ENCODE peak calls at places on chromosomes 12 and 14, in eight cellular contexts. One of them, this sample, is unnamed.

GRCh38 chr12:53159195-53159834 is 21.2 kb upstream of the ZNF740 start:
- DNase-seq in HL-60: peak
- DNase-seq in right lobe of liver: peak
- DNase-seq in SK-N-SH: peak
- DNase-seq in stomach: peak
- DNase-seq in uterus: peak
- DNase-seq in Peyer's patch: peak
- DNase-seq in GM12878: peak
- DNase-seq in this sample: peak

GRCh38 chr14:23174266-23174665 is 9.2 kb downstream of the SLC7A8 start:
- DNase-seq in HL-60: peak
- DNase-seq in right lobe of liver: no peak
- DNase-seq in SK-N-SH: no peak
- DNase-seq in stomach: no peak
- DNase-seq in uterus: no peak
- DNase-seq in Peyer's patch: no peak
- DNase-seq in GM12878: no peak
- DNase-seq in this sample: no peak

GRCh38 chr12:99529966-99530365 is 117.6 kb upstream of the GARIN6 start:
- DNase-seq in HL-60: no peak
- DNase-seq in right lobe of liver: no peak
- DNase-seq in SK-N-SH: no peak
- DNase-seq in stomach: no peak
- DNase-seq in uterus: no peak
- DNase-seq in Peyer's patch: no peak
- DNase-seq in GM12878: peak
- DNase-seq in this sample: no peak

GRCh38 chr12:6083606-6084005 is 40.9 kb downstream of the VWF start:
- DNase-seq in HL-60: no peak
- DNase-seq in right lobe of liver: no peak
- DNase-seq in SK-N-SH: no peak
- DNase-seq in stomach: no peak
- DNase-seq in uterus: no peak
- DNase-seq in Peyer's patch: peak
- DNase-seq in GM12878: no peak
- DNase-seq in this sample: no peak

GRCh38 chr12:51028126-51028810 is 2.1 kb upstream of the SLC11A2 start:
- DNase-seq in HL-60: peak
- DNase-seq in right lobe of liver: no peak
- DNase-seq in SK-N-SH: no peak
- DNase-seq in stomach: no peak
- DNase-seq in uterus: no peak
- DNase-seq in Peyer's patch: peak
- DNase-seq in GM12878: no peak
- DNase-seq in this sample: no peak

GRCh38 chr14:55583942-55584468 is 4.0 kb downstream of the KTN1 start:
- DNase-seq in HL-60: no peak
- DNase-seq in right lobe of liver: no peak
- DNase-seq in SK-N-SH: peak
- DNase-seq in stomach: no peak
- DNase-seq in uterus: no peak
- DNase-seq in Peyer's patch: no peak
- DNase-seq in GM12878: no peak
- DNase-seq in this sample: no peak

GRCh38 chr12:125132698-125133400 is 67.6 kb downstream of the AACS start:
- DNase-seq in HL-60: peak
- DNase-seq in right lobe of liver: no peak
- DNase-seq in SK-N-SH: no peak
- DNase-seq in stomach: no peak
- DNase-seq in uterus: no peak
- DNase-seq in Peyer's patch: no peak
- DNase-seq in GM12878: no peak
- DNase-seq in this sample: no peak

GRCh38 chr14:37824936-37825698 is 229.7 kb downstream of the TTC6 start:
- DNase-seq in HL-60: no peak
- DNase-seq in right lobe of liver: no peak
- DNase-seq in SK-N-SH: no peak
- DNase-seq in stomach: no peak
- DNase-seq in uterus: no peak
- DNase-seq in Peyer's patch: no peak
- DNase-seq in GM12878: no peak
- DNase-seq in this sample: no peak

GRCh38 chr12:123850246-123851134 is 88.4 kb downstream of the DNAH10 start:
- DNase-seq in HL-60: no peak
- DNase-seq in right lobe of liver: no peak
- DNase-seq in SK-N-SH: no peak
- DNase-seq in stomach: no peak
- DNase-seq in uterus: no peak
- DNase-seq in Peyer's patch: no peak
- DNase-seq in GM12878: no peak
- DNase-seq in this sample: no peak

GRCh38 chr14:21100931-21101330 is at the start of gene TMEM253:
- DNase-seq in HL-60: no peak
- DNase-seq in right lobe of liver: no peak
- DNase-seq in SK-N-SH: no peak
- DNase-seq in stomach: no peak
- DNase-seq in uterus: no peak
- DNase-seq in Peyer's patch: peak
- DNase-seq in GM12878: no peak
- DNase-seq in this sample: no peak

GRCh38 chr14:21103710-21104447 is 3.0 kb downstream of the TMEM253 start:
- DNase-seq in HL-60: peak
- DNase-seq in right lobe of liver: peak
- DNase-seq in SK-N-SH: peak
- DNase-seq in stomach: peak
- DNase-seq in uterus: peak
- DNase-seq in Peyer's patch: peak
- DNase-seq in GM12878: peak
- DNase-seq in this sample: peak

GRCh38 chr14:21103165-21103709 is 2.4 kb downstream of the TMEM253 start:
- DNase-seq in HL-60: no peak
- DNase-seq in right lobe of liver: no peak
- DNase-seq in SK-N-SH: peak
- DNase-seq in stomach: no peak
- DNase-seq in uterus: no peak
- DNase-seq in Peyer's patch: no peak
- DNase-seq in GM12878: no peak
- DNase-seq in this sample: no peak

GRCh38 chr14:21102472-21103164 is 1.8 kb downstream of the TMEM253 start:
- DNase-seq in HL-60: no peak
- DNase-seq in right lobe of liver: no peak
- DNase-seq in SK-N-SH: peak
- DNase-seq in stomach: no peak
- DNase-seq in uterus: no peak
- DNase-seq in Peyer's patch: no peak
- DNase-seq in GM12878: no peak
- DNase-seq in this sample: no peak

DNA sequence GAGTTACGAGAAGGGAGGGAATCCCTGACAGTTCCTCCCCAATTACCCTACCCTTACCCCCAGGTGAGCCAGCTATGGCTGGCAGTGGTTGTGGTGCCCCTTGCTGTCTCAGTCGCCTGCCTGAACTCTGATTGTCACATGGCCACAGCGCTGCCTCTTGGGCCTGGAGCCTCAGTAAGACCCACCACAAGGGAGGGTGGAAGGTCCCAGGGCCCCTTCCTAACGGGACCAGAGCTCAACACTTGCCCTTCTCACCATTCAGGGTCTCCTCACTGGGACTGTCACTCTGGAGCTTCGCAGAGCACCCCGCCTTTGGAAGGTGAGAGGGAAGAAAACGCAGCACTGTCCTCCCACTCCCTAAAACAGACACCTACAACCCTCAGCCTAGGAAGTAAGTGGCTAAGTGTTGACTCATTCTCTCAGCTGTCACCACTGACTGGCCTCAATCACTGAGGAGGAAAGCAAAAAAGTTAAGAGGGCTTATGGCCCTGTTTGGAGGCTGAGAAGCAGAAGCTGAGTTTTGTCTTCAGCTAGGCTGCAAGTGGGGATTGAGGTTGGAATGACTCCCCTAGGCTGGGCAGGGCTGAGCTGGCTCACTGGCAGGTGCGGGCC is 1.0 kb downstream of the TMEM253 start:
- DNase-seq in HL-60: peak
- DNase-seq in right lobe of liver: no peak
- DNase-seq in SK-N-SH: no peak
- DNase-seq in stomach: no peak
- DNase-seq in uterus: no peak
- DNase-seq in Peyer's patch: no peak
- DNase-seq in GM12878: no peak
- DNase-seq in this sample: no peak
- H3K27ac ChIP-seq in HL-60: no peak
- H3K27ac ChIP-seq in right lobe of liver: no peak
- H3K27ac ChIP-seq in SK-N-SH: no peak
- H3K27ac ChIP-seq in stomach: no peak
- H3K27ac ChIP-seq in uterus: no peak
- H3K27ac ChIP-seq in Peyer's patch: peak
- H3K27ac ChIP-seq in GM12878: no peak
- H3K27ac ChIP-seq in this sample: no peak

GRCh38 chr14:99758915-99759545 is 34.2 kb upstream of the EML1 start:
- DNase-seq in HL-60: no peak
- DNase-seq in right lobe of liver: peak
- DNase-seq in SK-N-SH: no peak
- DNase-seq in stomach: no peak
- DNase-seq in uterus: no peak
- DNase-seq in Peyer's patch: no peak
- DNase-seq in GM12878: no peak
- DNase-seq in this sample: peak
- H3K4me3 ChIP-seq in HL-60: no peak
- H3K4me3 ChIP-seq in right lobe of liver: no peak
- H3K4me3 ChIP-seq in SK-N-SH: no peak
- H3K4me3 ChIP-seq in stomach: no peak
- H3K4me3 ChIP-seq in uterus: no peak
- H3K4me3 ChIP-seq in Peyer's patch: no peak
- H3K4me3 ChIP-seq in GM12878: no peak
- H3K4me3 ChIP-seq in this sample: no peak

DNA sequence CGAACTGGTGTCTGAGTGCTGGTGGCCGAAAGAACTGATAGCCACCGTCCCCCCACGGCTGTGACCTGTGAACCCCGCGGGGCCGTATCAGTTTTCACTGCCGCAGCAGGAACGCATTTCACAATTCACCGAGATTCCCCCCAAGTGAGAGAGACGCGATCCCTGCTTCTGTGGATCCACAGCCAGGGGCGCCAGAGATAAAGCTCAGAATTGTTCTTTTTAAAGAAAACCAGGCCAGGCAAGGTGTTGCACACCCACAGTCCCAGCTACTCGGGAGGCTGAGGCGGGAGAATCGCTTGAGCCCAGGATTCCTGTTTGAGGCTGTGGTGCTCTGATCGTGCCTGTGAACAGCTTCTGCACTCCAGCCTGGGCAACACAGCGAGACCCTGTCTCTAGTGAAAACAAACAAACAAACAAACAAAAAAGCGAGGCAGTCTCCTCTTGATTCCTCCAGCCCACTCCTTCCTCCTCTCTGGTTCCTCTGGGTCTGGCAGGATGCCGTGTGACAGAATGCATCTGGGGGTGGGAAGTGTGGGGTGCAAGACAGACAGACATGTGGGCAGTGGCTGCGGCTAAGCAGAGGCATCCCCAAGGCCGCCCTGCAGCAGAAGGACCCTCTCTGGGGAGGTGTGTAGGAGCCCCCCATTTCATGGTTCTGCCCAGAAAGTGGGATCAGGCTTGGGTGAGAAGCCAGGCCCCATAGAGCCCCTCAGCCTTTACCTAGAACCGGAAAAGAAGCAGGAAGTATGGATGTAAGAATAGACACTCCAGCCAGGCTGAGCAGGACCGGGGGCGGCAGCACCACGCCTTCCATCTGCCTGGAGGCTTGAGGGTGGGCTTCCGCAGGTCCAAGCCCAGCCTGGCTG is 39.2 kb upstream of the PPP1R13B start:
- DNase-seq in HL-60: no peak
- DNase-seq in right lobe of liver: no peak
- DNase-seq in SK-N-SH: no peak
- DNase-seq in stomach: no peak
- DNase-seq in uterus: no peak
- DNase-seq in Peyer's patch: no peak
- DNase-seq in GM12878: no peak
- DNase-seq in this sample: peak
- TF ChIP-seq CTCF in HL-60: no peak
- TF ChIP-seq CTCF in right lobe of liver: peak
- TF ChIP-seq CTCF in SK-N-SH: no peak
- TF ChIP-seq CTCF in stomach: no peak
- TF ChIP-seq CTCF in uterus: peak
- TF ChIP-seq CTCF in Peyer's patch: no peak
- TF ChIP-seq CTCF in GM12878: no peak
- TF ChIP-seq CTCF in this sample: no peak

DNA sequence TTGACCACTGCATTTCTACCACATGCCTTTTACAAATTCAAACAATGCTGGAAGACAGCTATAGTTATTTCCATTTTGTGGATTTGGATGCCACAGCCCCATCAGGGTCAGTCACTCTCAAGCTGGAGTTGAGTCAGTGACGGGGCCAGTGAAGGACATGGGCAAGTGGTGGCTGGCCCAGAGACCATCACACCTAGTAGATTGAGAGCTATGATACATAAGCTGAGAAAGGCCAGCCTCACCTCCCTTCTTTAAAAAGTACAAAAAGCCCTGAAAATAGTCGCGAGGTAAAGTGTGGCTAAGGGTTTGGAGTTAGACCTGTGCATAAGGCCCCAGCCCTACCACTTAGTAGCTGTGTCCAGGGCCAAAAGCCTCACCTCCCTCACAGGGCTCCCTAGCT is 4.1 kb downstream of the KCTD10 start:
- DNase-seq in HL-60: no peak
- DNase-seq in right lobe of liver: no peak
- DNase-seq in SK-N-SH: no peak
- DNase-seq in stomach: no peak
- DNase-seq in uterus: no peak
- DNase-seq in Peyer's patch: no peak
- DNase-seq in GM12878: no peak
- DNase-seq in this sample: no peak
- H3K27ac ChIP-seq in HL-60: no peak
- H3K27ac ChIP-seq in right lobe of liver: no peak
- H3K27ac ChIP-seq in SK-N-SH: no peak
- H3K27ac ChIP-seq in stomach: peak
- H3K27ac ChIP-seq in uterus: peak
- H3K27ac ChIP-seq in Peyer's patch: no peak
- H3K27ac ChIP-seq in GM12878: no peak
- H3K27ac ChIP-seq in this sample: no peak

DNA sequence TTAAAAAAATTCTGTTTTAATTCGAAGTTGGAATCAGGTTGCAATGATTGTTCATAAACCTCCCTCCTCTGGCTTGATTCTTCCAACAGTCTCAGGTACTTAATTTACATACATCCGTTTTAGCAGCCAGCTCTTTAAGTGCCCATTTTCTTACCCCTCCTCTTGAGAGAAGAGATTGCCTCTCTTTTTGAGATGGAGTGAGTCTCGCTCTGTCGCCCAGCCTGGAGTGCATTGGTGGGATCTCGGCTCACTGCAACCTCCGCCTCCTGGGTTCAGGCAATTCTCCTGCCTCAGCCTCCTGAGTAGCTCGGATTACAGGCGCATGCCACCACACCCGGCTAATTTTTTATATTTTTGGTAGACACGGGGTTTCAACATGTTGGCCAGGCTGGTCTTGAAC is 146.4 kb upstream of the AMIGO2 start:
- DNase-seq in HL-60: no peak
- DNase-seq in right lobe of liver: no peak
- DNase-seq in SK-N-SH: no peak
- DNase-seq in stomach: no peak
- DNase-seq in uterus: no peak
- DNase-seq in Peyer's patch: no peak
- DNase-seq in GM12878: no peak
- DNase-seq in this sample: no peak
- H3K4me3 ChIP-seq in HL-60: no peak
- H3K4me3 ChIP-seq in right lobe of liver: no peak
- H3K4me3 ChIP-seq in SK-N-SH: no peak
- H3K4me3 ChIP-seq in stomach: no peak
- H3K4me3 ChIP-seq in uterus: no peak
- H3K4me3 ChIP-seq in Peyer's patch: no peak
- H3K4me3 ChIP-seq in GM12878: no peak
- H3K4me3 ChIP-seq in this sample: no peak